ENCODE peak calls at places on chromosomes 7 and 10, in four cellular contexts. One of them, this sample, is unnamed.

GRCh38 chr7:104653870-104654401 is 325.5 kb downstream of the LHFPL3 start:
- DNase-seq in bronchial epithelial cell: no peak
- DNase-seq in BJ: no peak
- DNase-seq in astrocyte of the spinal cord: no peak
- DNase-seq in this sample: no peak

GRCh38 chr7:106070201-106070551 is 41.9 kb downstream of the SYPL1 start:
- DNase-seq in bronchial epithelial cell: peak; percentile 84
- DNase-seq in BJ: no peak
- DNase-seq in astrocyte of the spinal cord: no peak
- DNase-seq in this sample: no peak

GRCh38 chr7:23768022-23768421 is 58.0 kb downstream of the STK31 start:
- DNase-seq in bronchial epithelial cell: no peak
- DNase-seq in BJ: no peak
- DNase-seq in astrocyte of the spinal cord: no peak
- DNase-seq in this sample: no peak

GRCh38 chr7:131293018-131293417 is 34.7 kb upstream of the MKLN1 start:
- DNase-seq in bronchial epithelial cell: peak; percentile 82
- DNase-seq in BJ: peak; percentile 17
- DNase-seq in astrocyte of the spinal cord: peak; percentile 52
- DNase-seq in this sample: no peak

GRCh38 chr10:122363311-122363710 is 11.2 kb upstream of the PLEKHA1 start:
- DNase-seq in bronchial epithelial cell: peak; percentile 62
- DNase-seq in BJ: no peak
- DNase-seq in astrocyte of the spinal cord: no peak
- DNase-seq in this sample: no peak

GRCh38 chr7:120256719-120257118 is 16.3 kb upstream of the KCND2 start:
- DNase-seq in bronchial epithelial cell: no peak
- DNase-seq in BJ: no peak
- DNase-seq in astrocyte of the spinal cord: no peak
- DNase-seq in this sample: no peak

GRCh38 chr7:68787586-68787985 is 810.7 kb upstream of the AUTS2 start:
- DNase-seq in bronchial epithelial cell: no peak
- DNase-seq in BJ: no peak
- DNase-seq in astrocyte of the spinal cord: no peak
- DNase-seq in this sample: no peak

GRCh38 chr7:124764847-124765400 is 668 bp downstream of the GPR37 start:
- DNase-seq in bronchial epithelial cell: no peak
- DNase-seq in BJ: no peak
- DNase-seq in astrocyte of the spinal cord: no peak
- DNase-seq in this sample: peak; percentile 28

GRCh38 chr7:29207469-29207868 is 12.9 kb downstream of the CHN2 start:
- DNase-seq in bronchial epithelial cell: peak; percentile 29
- DNase-seq in BJ: no peak
- DNase-seq in astrocyte of the spinal cord: peak; percentile 2
- DNase-seq in this sample: no peak

GRCh38 chr10:5416981-5417380 is 4.6 kb downstream of the NET1 start:
- DNase-seq in bronchial epithelial cell: no peak
- DNase-seq in BJ: no peak
- DNase-seq in astrocyte of the spinal cord: no peak
- DNase-seq in this sample: no peak

GRCh38 chr7:24911213-24911603 is 68.8 kb downstream of the OSBPL3 start:
- DNase-seq in bronchial epithelial cell: no peak
- DNase-seq in BJ: no peak
- DNase-seq in astrocyte of the spinal cord: no peak
- DNase-seq in this sample: peak; percentile 52

GRCh38 chr7:130951303-130951975 is 217.4 kb upstream of the KLF14 start:
- DNase-seq in bronchial epithelial cell: no peak
- DNase-seq in BJ: no peak
- DNase-seq in astrocyte of the spinal cord: no peak
- DNase-seq in this sample: peak; percentile 55

GRCh38 chr7:106065560-106066500 is 46.3 kb downstream of the SYPL1 start:
- DNase-seq in bronchial epithelial cell: peak; percentile 43
- DNase-seq in BJ: no peak
- DNase-seq in astrocyte of the spinal cord: peak; percentile 44
- DNase-seq in this sample: no peak

GRCh38 chr10:3323865-3324498 is 151.4 kb upstream of the PITRM1 start:
- DNase-seq in bronchial epithelial cell: peak; percentile 63
- DNase-seq in BJ: peak; percentile 28
- DNase-seq in astrocyte of the spinal cord: no peak
- DNase-seq in this sample: no peak

GRCh38 chr7:128387663-128388485 is 21.9 kb downstream of the IMPDH1 start:
- DNase-seq in bronchial epithelial cell: peak; percentile 46
- DNase-seq in BJ: no peak
- DNase-seq in astrocyte of the spinal cord: peak; percentile 65
- DNase-seq in this sample: peak; percentile 67

GRCh38 chr7:94547128-94547527 is 37.5 kb downstream of the CASD1 start:
- DNase-seq in bronchial epithelial cell: no peak
- DNase-seq in BJ: peak; percentile 4
- DNase-seq in astrocyte of the spinal cord: no peak
- DNase-seq in this sample: no peak

GRCh38 chr7:106285801-106286492 is 1.2 kb upstream of the NAMPT start:
- DNase-seq in bronchial epithelial cell: no peak
- DNase-seq in BJ: no peak
- DNase-seq in astrocyte of the spinal cord: peak; percentile 55
- DNase-seq in this sample: peak; percentile 93

GRCh38 chr10:124197301-124198148 is 104.1 kb upstream of the CHST15 start:
- DNase-seq in bronchial epithelial cell: no peak
- DNase-seq in BJ: no peak
- DNase-seq in astrocyte of the spinal cord: no peak
- DNase-seq in this sample: no peak

GRCh38 chr10:102796407-102797176 is 40.6 kb downstream of the CYP17A1 start:
- DNase-seq in bronchial epithelial cell: no peak
- DNase-seq in BJ: no peak
- DNase-seq in astrocyte of the spinal cord: peak; percentile 51
- DNase-seq in this sample: peak; percentile 71

GRCh38 chr10:43214071-43214955 is 52.6 kb downstream of the RASGEF1A start:
- DNase-seq in bronchial epithelial cell: peak; percentile 19
- DNase-seq in BJ: no peak
- DNase-seq in astrocyte of the spinal cord: peak; percentile 14
- DNase-seq in this sample: no peak

GRCh38 chr10:63671317-63671937 is 150.2 kb downstream of the REEP3 start:
- DNase-seq in bronchial epithelial cell: no peak
- DNase-seq in BJ: peak; percentile 70
- DNase-seq in astrocyte of the spinal cord: peak; percentile 78
- DNase-seq in this sample: no peak

GRCh38 chr7:55155351-55156117 is 136.7 kb downstream of the EGFR start:
- DNase-seq in bronchial epithelial cell: no peak
- DNase-seq in BJ: no peak
- DNase-seq in astrocyte of the spinal cord: no peak
- DNase-seq in this sample: no peak

GRCh38 chr10:133166828-133167692 is 7.0 kb downstream of the KNDC1 start:
- DNase-seq in bronchial epithelial cell: no peak
- DNase-seq in BJ: no peak
- DNase-seq in astrocyte of the spinal cord: no peak
- DNase-seq in this sample: no peak

GRCh38 chr7:83579740-83580139 is 69.2 kb downstream of the SEMA3E start:
- DNase-seq in bronchial epithelial cell: peak; percentile 58
- DNase-seq in BJ: no peak
- DNase-seq in astrocyte of the spinal cord: peak; percentile 50
- DNase-seq in this sample: no peak

GRCh38 chr7:68715907-68716306 is 882.4 kb upstream of the AUTS2 start:
- DNase-seq in bronchial epithelial cell: no peak
- DNase-seq in BJ: no peak
- DNase-seq in astrocyte of the spinal cord: no peak
- DNase-seq in this sample: no peak

GRCh38 chr7:155860840-155861479 is 48.7 kb upstream of the SHH start:
- DNase-seq in bronchial epithelial cell: peak; percentile 78
- DNase-seq in BJ: no peak
- DNase-seq in astrocyte of the spinal cord: peak; percentile 52
- DNase-seq in this sample: no peak

GRCh38 chr10:29991382-29991781 is 68.0 kb downstream of the JCAD start:
- DNase-seq in bronchial epithelial cell: no peak
- DNase-seq in BJ: no peak
- DNase-seq in astrocyte of the spinal cord: no peak
- DNase-seq in this sample: no peak

GRCh38 chr7:105097619-105098018 is 83.6 kb downstream of the KMT2E start:
- DNase-seq in bronchial epithelial cell: peak; percentile 85
- DNase-seq in BJ: peak; percentile 65
- DNase-seq in astrocyte of the spinal cord: peak; percentile 78
- DNase-seq in this sample: no peak

GRCh38 chr10:5534880-5535856 is 10.4 kb downstream of the CALML3 start:
- DNase-seq in bronchial epithelial cell: peak; percentile 38
- DNase-seq in BJ: peak; percentile 44
- DNase-seq in astrocyte of the spinal cord: peak; percentile 38
- DNase-seq in this sample: no peak

GRCh38 chr7:121278120-121279021 is 50.4 kb upstream of the WNT16 start:
- DNase-seq in bronchial epithelial cell: peak; percentile 69
- DNase-seq in BJ: no peak
- DNase-seq in astrocyte of the spinal cord: peak; percentile 83
- DNase-seq in this sample: peak; percentile 86

GRCh38 chr10:125079091-125079600 is 81.2 kb downstream of the CTBP2 start:
- DNase-seq in bronchial epithelial cell: no peak
- DNase-seq in BJ: no peak
- DNase-seq in astrocyte of the spinal cord: no peak
- DNase-seq in this sample: no peak

GRCh38 chr7:24701232-24701898 is 55.9 kb downstream of the GSDME start:
- DNase-seq in bronchial epithelial cell: peak; percentile 83
- DNase-seq in BJ: peak; percentile 45
- DNase-seq in astrocyte of the spinal cord: peak; percentile 92
- DNase-seq in this sample: no peak

GRCh38 chr10:43843331-43844101 is 194.8 kb upstream of the ZNF32 start:
- DNase-seq in bronchial epithelial cell: no peak
- DNase-seq in BJ: peak; percentile 49
- DNase-seq in astrocyte of the spinal cord: peak; percentile 48
- DNase-seq in this sample: no peak

GRCh38 chr10:70223728-70224127 is 9.5 kb downstream of the PPA1 start:
- DNase-seq in bronchial epithelial cell: no peak
- DNase-seq in BJ: no peak
- DNase-seq in astrocyte of the spinal cord: no peak
- DNase-seq in this sample: no peak

GRCh38 chr7:55214707-55215106 is 150.4 kb upstream of the LANCL2 start:
- DNase-seq in bronchial epithelial cell: peak; percentile 54
- DNase-seq in BJ: no peak
- DNase-seq in astrocyte of the spinal cord: no peak
- DNase-seq in this sample: no peak

GRCh38 chr10:94217431-94217830 is 145.3 kb downstream of the NOC3L start:
- DNase-seq in bronchial epithelial cell: no peak
- DNase-seq in BJ: no peak
- DNase-seq in astrocyte of the spinal cord: no peak
- DNase-seq in this sample: no peak

GRCh38 chr10:5434017-5434753 is 21.8 kb downstream of the NET1 start:
- DNase-seq in bronchial epithelial cell: peak; percentile 60
- DNase-seq in BJ: no peak
- DNase-seq in astrocyte of the spinal cord: peak; percentile 73
- DNase-seq in this sample: peak; percentile 36

GRCh38 chr7:16646427-16647081 is 573 bp downstream of the BZW2 start:
- DNase-seq in bronchial epithelial cell: no peak
- DNase-seq in BJ: no peak
- DNase-seq in astrocyte of the spinal cord: peak; percentile 40
- DNase-seq in this sample: peak; percentile 4

DNA sequence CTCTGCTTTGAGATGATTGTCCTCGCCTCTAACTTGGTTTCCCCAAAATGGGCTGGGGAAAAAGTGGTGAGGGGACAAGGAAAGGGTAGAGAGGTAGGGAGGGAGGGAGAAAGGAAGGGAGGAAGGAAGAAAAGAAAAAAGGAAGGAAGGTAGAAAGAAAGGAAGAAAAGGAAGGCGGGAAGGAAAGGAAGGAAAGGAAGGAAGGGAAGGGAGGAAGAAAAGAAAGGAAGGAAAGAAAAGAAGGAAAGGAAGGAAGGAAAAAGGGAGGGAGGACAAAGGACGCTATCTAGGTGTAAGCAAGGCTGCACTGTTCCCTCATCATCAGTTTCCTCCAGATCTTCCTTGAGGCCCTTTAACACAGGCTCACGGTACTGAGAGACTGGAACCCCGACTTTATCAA is 2.2 kb downstream of the GNA12 start:
- DNase-seq in bronchial epithelial cell: no peak
- DNase-seq in BJ: no peak
- DNase-seq in astrocyte of the spinal cord: no peak
- DNase-seq in this sample: no peak
- H3K4me3 ChIP-seq in bronchial epithelial cell: no peak overlapping the region
- H3K4me3 ChIP-seq in BJ: no peak overlapping the region
- H3K4me3 ChIP-seq in astrocyte of the spinal cord: no peak overlapping the region
- H3K4me3 ChIP-seq in this sample: no peak overlapping the region

GRCh38 chr10:69123306-69123746 is 652 bp upstream of the VPS26A start:
- DNase-seq in bronchial epithelial cell: peak; percentile 52
- DNase-seq in BJ: peak; percentile 7
- DNase-seq in astrocyte of the spinal cord: no peak
- DNase-seq in this sample: no peak
- TF ChIP-seq CTCF in bronchial epithelial cell: no peak
- TF ChIP-seq CTCF in BJ: no peak
- TF ChIP-seq CTCF in astrocyte of the spinal cord: peak; percentile 48
- TF ChIP-seq CTCF in this sample: no peak

DNA sequence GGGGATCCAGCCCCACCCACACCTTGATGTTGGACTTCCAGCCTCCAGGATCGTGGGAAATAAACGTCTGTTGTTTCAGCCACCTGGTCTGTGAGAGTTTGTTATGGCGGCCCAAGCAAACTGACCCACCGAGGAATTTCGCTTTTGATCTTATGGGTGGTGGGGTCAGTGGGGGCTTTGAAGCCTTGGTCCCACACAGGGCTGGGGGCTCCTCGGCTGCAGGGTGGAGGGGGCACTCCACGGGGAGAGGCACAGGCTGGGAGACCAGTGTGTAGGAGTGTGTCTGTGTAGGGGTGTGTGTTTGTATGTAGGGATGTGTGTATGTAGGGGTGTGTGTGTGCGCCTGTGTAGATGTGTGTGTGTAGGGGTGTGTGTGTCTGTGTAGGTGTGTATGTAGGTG is 48.1 kb upstream of the PSMG3 start:
- DNase-seq in bronchial epithelial cell: no peak
- DNase-seq in BJ: no peak
- DNase-seq in astrocyte of the spinal cord: no peak
- DNase-seq in this sample: no peak
- H3K4me3 ChIP-seq in bronchial epithelial cell: no peak overlapping the region
- H3K4me3 ChIP-seq in BJ: no peak overlapping the region
- H3K4me3 ChIP-seq in astrocyte of the spinal cord: no peak overlapping the region
- H3K4me3 ChIP-seq in this sample: no peak overlapping the region

DNA sequence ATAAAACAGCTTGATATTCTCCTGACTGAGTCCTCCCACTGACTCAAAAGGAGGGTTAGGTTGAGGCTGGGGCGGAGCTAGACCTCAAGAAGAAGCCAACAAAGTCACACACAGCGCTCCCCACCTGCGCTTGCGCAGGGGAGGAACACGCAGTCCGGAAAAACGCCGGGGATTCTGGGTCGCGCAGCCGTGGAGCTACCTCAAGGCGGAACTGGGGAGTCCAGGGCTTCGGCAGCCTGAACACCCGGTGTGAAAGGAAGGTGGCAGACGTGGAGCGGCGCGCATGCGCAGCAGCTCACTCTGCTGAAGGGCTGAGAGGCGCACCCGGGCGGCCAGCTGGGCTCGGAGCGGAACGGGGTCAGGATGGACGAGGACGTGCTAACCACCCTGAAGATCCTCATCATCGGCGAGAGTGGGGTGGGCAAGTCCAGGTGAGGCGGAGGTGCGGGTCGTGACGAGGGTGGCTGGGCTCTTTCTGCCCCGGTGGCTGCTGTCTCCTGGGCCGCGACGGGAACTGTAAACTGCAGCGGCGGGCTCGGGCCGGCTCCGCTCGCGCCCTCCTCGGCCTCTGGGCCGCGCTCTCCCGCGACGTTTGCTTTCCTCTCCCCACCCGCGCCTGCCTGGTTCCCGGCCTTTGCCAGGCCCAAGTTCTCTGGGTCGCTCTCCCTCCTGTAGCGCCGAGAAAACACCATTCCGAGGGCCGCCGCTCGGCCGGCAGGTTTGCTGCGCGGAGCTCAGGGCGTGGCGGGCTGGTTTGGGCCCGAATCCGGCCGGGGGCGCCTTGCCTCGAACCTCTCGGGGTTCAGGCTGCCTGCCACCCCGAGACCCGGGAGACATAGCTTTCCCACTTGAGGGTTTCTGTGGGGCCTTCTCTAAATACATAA is at the start of gene RAB18:
- DNase-seq in bronchial epithelial cell: peak; percentile 97
- DNase-seq in BJ: peak; percentile 91
- DNase-seq in astrocyte of the spinal cord: peak; percentile 99
- DNase-seq in this sample: peak; percentile 99
- TF ChIP-seq CTCF in bronchial epithelial cell: peak; percentile 14
- TF ChIP-seq CTCF in BJ: no peak
- TF ChIP-seq CTCF in astrocyte of the spinal cord: no peak
- TF ChIP-seq CTCF in this sample: no peak

This sample was measured in GM12865.